ENCODE peak calls at places on chromosomes 11 and 22, in nine cellular contexts. T is esophagus muscularis mucosa, X is prostate gland, U is GM23338, H is H1, S is endothelial cell of umbilical vein, N is upper lobe of left lung, I is breast epithelium, O is stomach. Z is an unnamed sample.

GRCh38 chr22:34055525-34056200 is 135.4 kb upstream of the LARGE1 start:
- DNase-seq in T (peak), X (no peak), U (peak), H (peak), S (no peak), N (no peak), I (no peak), O (peak), Z (no peak)

GRCh38 chr11:64018310-64018709 is 17.4 kb upstream of the FLRT1 start:
- DNase-seq in T (no peak), X (no peak), U (no peak), H (no peak), S (no peak), N (no peak), I (no peak), O (peak), Z (no peak)

GRCh38 chr22:50014655-50015401 is 2.3 kb upstream of the IL17REL start:
- DNase-seq in T (no peak), X (no peak), U (peak), H (peak), S (no peak), N (peak), I (no peak), O (no peak), Z (no peak)

GRCh38 chr22:39152511-39153219 is at the start of gene CBX7:
- DNase-seq in T (peak), X (peak), U (peak), H (peak), S (peak), N (peak), I (peak), O (peak), Z (peak)

GRCh38 chr11:119694334-119694733 is 34.7 kb downstream of the NECTIN1 start:
- DNase-seq in T (no peak), X (no peak), U (no peak), H (no peak), S (no peak), N (no peak), I (no peak), O (peak), Z (no peak)

GRCh38 chr11:60428517-60428916 is 855 bp upstream of the MS4A5 start:
- DNase-seq in T (no peak), X (no peak), U (no peak), H (no peak), S (no peak), N (no peak), I (no peak), O (no peak), Z (no peak)

GRCh38 chr11:40337118-40337517 is 1122.3 kb downstream of the LRRC4C start:
- DNase-seq in T (no peak), X (no peak), U (no peak), H (no peak), S (peak), N (no peak), I (no peak), O (no peak), Z (no peak)

GRCh38 chr11:17575431-17576425 is 28.7 kb downstream of the OTOG start:
- DNase-seq in T (no peak), X (no peak), U (no peak), H (no peak), S (no peak), N (no peak), I (no peak), O (peak), Z (no peak)

GRCh38 chr11:8812438-8812837 is 98.6 kb upstream of the AKIP1 start:
- DNase-seq in T (no peak), X (no peak), U (no peak), H (no peak), S (no peak), N (no peak), I (peak), O (peak), Z (peak)

GRCh38 chr11:113991170-113991569 is 16.3 kb downstream of the HTR3A start:
- DNase-seq in T (no peak), X (no peak), U (peak), H (peak), S (peak), N (no peak), I (no peak), O (no peak), Z (no peak)

GRCh38 chr11:120566176-120566575 is 54.6 kb downstream of the GRIK4 start:
- DNase-seq in T (no peak), X (no peak), U (no peak), H (no peak), S (peak), N (no peak), I (no peak), O (no peak), Z (no peak)

GRCh38 chr11:19674420-19674819 is 38.2 kb upstream of the NAV2 start:
- DNase-seq in T (no peak), X (peak), U (peak), H (no peak), S (no peak), N (no peak), I (peak), O (no peak), Z (no peak)

GRCh38 chr11:69647761-69648497 is 7.0 kb downstream of the CCND1 start:
- DNase-seq in T (no peak), X (no peak), U (no peak), H (no peak), S (no peak), N (peak), I (no peak), O (no peak), Z (no peak)

GRCh38 chr11:74592063-74592440 is 330 bp upstream of the POLD3 start:
- DNase-seq in T (no peak), X (no peak), U (no peak), H (no peak), S (no peak), N (no peak), I (no peak), O (no peak), Z (no peak)

GRCh38 chr22:25402501-25403283 is 161.8 kb upstream of the GRK3 start:
- DNase-seq in T (no peak), X (peak), U (no peak), H (no peak), S (no peak), N (no peak), I (no peak), O (no peak), Z (no peak)

GRCh38 chr11:46724088-46724487 is 5.1 kb downstream of the F2 start:
- DNase-seq in T (no peak), X (no peak), U (no peak), H (no peak), S (no peak), N (no peak), I (peak), O (no peak), Z (no peak)

GRCh38 chr11:72244317-72245231 is 598 bp upstream of the PHOX2A start:
- DNase-seq in T (no peak), X (no peak), U (peak), H (peak), S (no peak), N (peak), I (no peak), O (no peak), Z (no peak)

GRCh38 chr11:113278925-113279324 is 35.5 kb upstream of the TTC12 start:
- DNase-seq in T (no peak), X (no peak), U (no peak), H (no peak), S (no peak), N (no peak), I (no peak), O (no peak), Z (no peak)

GRCh38 chr22:36021649-36022048 is 7.0 kb downstream of the RBFOX2 start:
- DNase-seq in T (no peak), X (no peak), U (no peak), H (no peak), S (no peak), N (no peak), I (no peak), O (no peak), Z (no peak)

GRCh38 chr22:31977141-31977781 is 32.9 kb downstream of the YWHAH start:
- DNase-seq in T (no peak), X (peak), U (peak), H (peak), S (peak), N (no peak), I (peak), O (peak), Z (peak)

GRCh38 chr11:62976109-62976508 is 8.7 kb downstream of the SLC22A6 start:
- DNase-seq in T (no peak), X (no peak), U (peak), H (no peak), S (no peak), N (no peak), I (no peak), O (no peak), Z (no peak)

GRCh38 chr11:17498475-17498874 is 21.8 kb upstream of the ABCC8 start:
- DNase-seq in T (no peak), X (no peak), U (peak), H (peak), S (no peak), N (no peak), I (no peak), O (no peak), Z (no peak)

GRCh38 chr11:75261474-75261847 is 20.9 kb downstream of the TPBGL start:
- DNase-seq in T (no peak), X (no peak), U (no peak), H (no peak), S (no peak), N (no peak), I (no peak), O (no peak), Z (peak)

GRCh38 chr11:78253797-78254196 is 65.1 kb downstream of the USP35 start:
- DNase-seq in T (peak), X (no peak), U (no peak), H (no peak), S (peak), N (no peak), I (no peak), O (no peak), Z (no peak)

GRCh38 chr22:37415210-37415609 is 12.1 kb downstream of the ELFN2 start:
- DNase-seq in T (no peak), X (no peak), U (no peak), H (no peak), S (no peak), N (no peak), I (no peak), O (no peak), Z (no peak)

GRCh38 chr22:38412435-38413084 is 42.4 kb downstream of the KCNJ4 start:
- DNase-seq in T (peak), X (no peak), U (peak), H (peak), S (no peak), N (peak), I (no peak), O (no peak), Z (no peak)

GRCh38 chr11:69834251-69834650 is 15.0 kb upstream of the FGF3 start:
- DNase-seq in T (no peak), X (no peak), U (no peak), H (no peak), S (no peak), N (no peak), I (no peak), O (no peak), Z (no peak)

DNA sequence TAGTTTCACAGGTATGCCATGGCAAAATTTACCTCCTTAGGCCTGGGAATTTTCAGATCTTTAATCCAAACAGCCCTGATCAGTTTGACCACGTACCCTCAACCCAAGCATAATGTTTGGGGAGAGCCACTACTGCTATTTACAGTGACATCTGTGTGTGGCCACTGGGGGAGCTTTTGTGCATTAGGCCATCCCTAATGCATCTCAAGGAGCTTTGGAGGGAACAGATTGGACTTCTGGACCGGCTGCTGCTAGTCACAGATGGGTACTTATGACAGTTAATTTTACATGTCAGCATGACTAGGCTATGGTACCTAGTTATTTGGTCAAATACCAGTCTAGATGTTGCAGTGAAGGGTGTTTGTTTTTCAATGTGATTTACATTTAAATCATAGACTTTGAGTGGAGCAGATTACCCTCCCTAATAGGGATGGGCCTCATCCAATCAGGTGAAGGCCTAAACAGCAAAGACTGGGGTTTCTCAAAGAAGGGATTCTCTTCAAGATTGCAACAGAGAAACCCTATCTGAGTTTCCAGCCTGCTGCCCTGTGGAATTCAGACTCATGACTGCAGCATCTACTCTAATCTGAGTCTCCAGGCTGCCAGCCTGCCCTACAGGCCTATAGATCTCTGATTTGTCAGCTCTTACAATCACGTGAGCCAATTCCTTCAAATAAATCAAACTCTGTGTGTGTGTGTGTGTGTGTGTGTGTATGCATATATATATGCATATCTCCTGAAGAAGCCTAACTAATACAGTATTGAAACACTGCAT is 37.9 kb upstream of the GALNT18 start:
- DNase-seq in T (peak), X (no peak), U (peak), H (no peak), S (no peak), N (no peak), I (no peak), O (no peak), Z (no peak)
- TF ChIP-seq CTCF in T (no peak), X (no peak), U (peak), H (peak), S (peak), N (no peak), I (no peak), O (no peak), Z (no peak)

GRCh38 chr11:100830978-100831732 is 144.1 kb downstream of the ARHGAP42 start:
- DNase-seq in T (no peak), X (no peak), U (peak), H (no peak), S (peak), N (no peak), I (peak), O (no peak), Z (no peak)
- TF ChIP-seq POLR2AphosphoS5 in T (no peak), X (no peak), U (no peak), H (no peak), S (no peak), N (no peak), I (no peak), O (no peak), Z (no peak)

GRCh38 chr11:43736502-43737193 is 56.1 kb downstream of the HSD17B12 start:
- DNase-seq in T (no peak), X (no peak), U (no peak), H (no peak), S (peak), N (no peak), I (no peak), O (no peak), Z (no peak)

GRCh38 chr11:43734256-43734655 is 53.7 kb downstream of the HSD17B12 start:
- DNase-seq in T (no peak), X (no peak), U (no peak), H (no peak), S (no peak), N (peak), I (no peak), O (no peak), Z (no peak)

GRCh38 chr11:43737194-43737575 is 56.6 kb downstream of the HSD17B12 start:
- DNase-seq in T (no peak), X (no peak), U (no peak), H (no peak), S (no peak), N (no peak), I (no peak), O (no peak), Z (no peak)

GRCh38 chr11:43735115-43735514 is 54.6 kb downstream of the HSD17B12 start:
- DNase-seq in T (no peak), X (no peak), U (no peak), H (no peak), S (no peak), N (no peak), I (no peak), O (no peak), Z (no peak)

GRCh38 chr11:43735931-43736330 is 55.4 kb downstream of the HSD17B12 start:
- DNase-seq in T (no peak), X (no peak), U (peak), H (no peak), S (no peak), N (no peak), I (no peak), O (no peak), Z (no peak)
- H3K4me3 ChIP-seq in T (no peak), X (no peak), U (no peak), H (no peak), S (no peak), N (no peak), I (no peak), O (no peak), Z (no peak)

GRCh38 chr11:116879789-116880402 is 42.5 kb upstream of the APOA1 start:
- DNase-seq in T (no peak), X (peak), U (peak), H (no peak), S (peak), N (no peak), I (no peak), O (no peak), Z (peak)
- TF ChIP-seq CTCF in T (peak), X (peak), U (peak), H (peak), S (peak), N (peak), I (peak), O (peak), Z (peak)

DNA sequence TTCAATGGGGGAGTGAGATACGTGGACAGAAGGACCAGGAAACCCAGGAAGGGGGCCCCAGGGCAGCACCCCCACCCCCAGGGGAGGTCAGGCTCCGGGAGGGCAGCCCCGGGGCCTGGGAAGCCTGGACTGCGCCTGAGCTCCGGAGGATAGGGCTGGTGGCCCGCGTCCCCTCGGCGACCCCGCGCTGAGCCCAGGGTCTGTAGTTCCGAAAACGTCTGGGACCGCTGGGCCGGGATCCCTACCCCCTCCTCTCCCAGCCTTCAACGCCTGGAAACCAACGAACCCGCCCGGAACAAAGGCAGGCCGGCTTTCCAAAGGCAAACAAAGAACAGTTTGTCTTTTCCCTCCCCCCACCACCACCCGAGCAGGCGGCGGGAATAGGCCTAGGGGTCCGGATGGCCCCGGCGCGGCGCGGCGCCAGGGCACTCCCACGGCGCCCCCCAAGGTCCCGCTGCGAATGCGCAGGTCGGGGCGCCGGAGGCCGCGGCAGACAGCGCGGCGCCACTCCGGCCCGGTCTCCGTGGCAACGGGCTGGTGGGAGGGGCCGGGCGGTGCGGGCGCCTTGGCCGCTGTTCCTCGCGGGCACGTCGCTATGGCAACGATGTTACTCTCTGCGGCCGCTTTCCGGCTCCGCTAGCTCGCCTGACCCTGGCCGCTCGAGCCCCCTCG is 58.5 kb downstream of the IGLL1 start:
- DNase-seq in T (peak), X (peak), U (peak), H (peak), S (peak), N (peak), I (peak), O (peak), Z (peak)
- TF ChIP-seq POLR2AphosphoS5 in T (peak), X (peak), U (no peak), H (no peak), S (peak), N (peak), I (peak), O (peak), Z (no peak)

DNA sequence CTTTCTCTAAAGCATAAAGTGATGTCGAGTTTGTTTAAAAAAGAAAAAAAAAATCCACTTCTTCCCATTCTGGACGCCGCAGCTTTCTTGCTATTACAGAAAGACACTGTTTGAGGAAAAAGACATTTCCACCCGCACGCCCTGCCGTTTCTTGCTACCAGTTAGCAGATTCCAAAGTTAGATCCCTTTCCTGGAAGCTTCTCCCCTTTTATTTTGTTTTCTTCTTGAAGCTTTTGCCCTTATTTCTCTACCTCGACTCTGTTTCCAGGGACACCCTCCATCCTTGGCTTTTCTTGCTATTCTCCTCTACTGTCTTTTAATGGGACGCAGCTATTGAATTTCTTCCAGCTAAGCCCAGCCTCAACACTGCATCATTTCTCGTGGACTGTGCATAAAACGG is 1.5 kb downstream of the GRIA4 start:
- DNase-seq in T (no peak), X (no peak), U (no peak), H (no peak), S (peak), N (no peak), I (no peak), O (no peak), Z (no peak)
- H3K4me3 ChIP-seq in T (peak), X (no peak), U (peak), H (peak), S (no peak), N (no peak), I (peak), O (no peak), Z (no peak)

DNA sequence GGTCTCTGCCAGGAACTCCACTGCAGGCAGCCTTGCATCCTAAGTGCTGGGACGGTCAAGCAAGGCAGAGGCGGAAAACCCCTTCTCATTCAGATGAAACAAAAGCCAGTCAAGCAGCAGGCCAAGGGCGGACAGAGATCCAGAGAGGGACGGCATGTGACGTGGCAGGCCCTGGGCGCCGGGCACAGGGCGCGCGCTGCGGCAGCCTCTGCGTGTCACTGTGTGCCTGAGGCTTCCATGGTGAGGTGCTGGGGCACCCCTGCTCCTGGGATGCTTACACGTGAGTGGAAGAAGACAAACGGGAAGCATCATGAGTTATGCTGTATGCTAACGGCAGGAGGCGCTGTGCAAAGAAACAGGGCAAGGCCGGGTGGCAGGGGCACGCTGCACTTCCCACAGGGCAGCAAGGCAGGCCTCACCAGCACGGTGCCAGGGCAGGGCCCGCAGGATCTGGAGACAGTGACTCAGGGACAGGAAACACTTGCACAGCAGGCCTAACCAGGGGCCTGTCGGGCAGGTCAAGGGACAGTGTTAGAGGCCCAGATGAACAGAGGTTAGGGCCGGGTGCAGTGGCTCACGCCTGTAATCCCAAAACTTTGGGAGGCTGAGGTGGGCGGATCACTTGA is 6.1 kb downstream of the TOLLIP start:
- DNase-seq in T (peak), X (no peak), U (peak), H (peak), S (peak), N (peak), I (peak), O (peak), Z (peak)
- TF ChIP-seq CTCF in T (no peak), X (no peak), U (peak), H (peak), S (peak), N (peak), I (no peak), O (no peak), Z (peak)